ENCODE peak calls at places on chromosome 22, in nine cellular contexts. M, C, U, G, E, F, N, Y and K are unnamed samples.

GRCh38 chr22:48693377-48694135 is 1134.1 kb downstream of the BRD1 start:
- DNase-seq in U (no peak), C (no peak), N (no peak), M (no peak), F (no peak), G (no peak), Y (no peak), E (no peak), K (no peak)

GRCh38 chr22:29044657-29045176 is 16.9 kb downstream of the C22orf31 start:
- DNase-seq in Y (no peak), C (no peak), G (no peak), E (no peak), U (no peak), M (peak; percentile 19), F (peak; percentile 84), N (peak; percentile 70), K (no peak)

GRCh38 chr22:30809086-30809485 is 114.4 kb downstream of the OSBP2 start:
- DNase-seq in C (no peak), E (no peak), U (no peak), M (no peak), Y (no peak), N (no peak), F (peak; percentile 45), G (no peak), K (no peak)

GRCh38 chr22:48367731-48368130 is 1459.9 kb downstream of the BRD1 start:
- DNase-seq in E (no peak), G (no peak), U (no peak), M (no peak), N (no peak), F (no peak), Y (peak; percentile 66), C (no peak), K (no peak)

GRCh38 chr22:33969052-33969451 is 48.8 kb upstream of the LARGE1 start:
- DNase-seq in M (no peak), F (peak; percentile 8), U (no peak), N (no peak), E (no peak), C (no peak), Y (no peak), G (no peak), K (no peak)

GRCh38 chr22:41347066-41347859 is 34.5 kb upstream of the TEF start:
- DNase-seq in C (no peak), F (no peak), E (no peak), G (no peak), N (no peak), M (peak; percentile 43), U (no peak), Y (no peak), K (no peak)

GRCh38 chr22:25061605-25062377 is 109.3 kb downstream of the KIAA1671 start:
- DNase-seq in C (no peak), G (no peak), F (no peak), N (no peak), E (no peak), U (no peak), Y (no peak), M (no peak), K (no peak)

GRCh38 chr22:27853404-27853803 is 51.8 kb upstream of the MN1 start:
- DNase-seq in Y (no peak), M (no peak), U (no peak), N (peak; percentile 46), G (no peak), E (no peak), C (no peak), F (peak; percentile 49), K (no peak)

GRCh38 chr22:44685384-44686056 is 16.5 kb upstream of the PRR5 start:
- DNase-seq in F (peak; percentile 23), E (peak; percentile 62), N (peak; percentile 43), Y (no peak), M (peak; percentile 48), G (no peak), U (no peak), C (peak; percentile 70), K (no peak)

GRCh38 chr22:24681236-24681635 is 78.2 kb downstream of the GGT1 start:
- DNase-seq in G (no peak), F (peak; percentile 88), E (no peak), C (no peak), N (peak; percentile 88), U (no peak), Y (no peak), M (no peak), K (no peak)

GRCh38 chr22:31271485-31271884 is 20.8 kb downstream of the PIK3IP1 start:
- DNase-seq in C (no peak), F (no peak), G (no peak), M (no peak), U (no peak), E (no peak), N (no peak), Y (no peak), K (no peak)

GRCh38 chr22:24230911-24231656 is 13.8 kb downstream of the GGT5 start:
- DNase-seq in M (peak; percentile 58), N (no peak), E (peak; percentile 65), U (peak; percentile 69), Y (no peak), G (peak; percentile 75), F (peak; percentile 24), C (peak; percentile 74), K (no peak)

GRCh38 chr22:35305525-35306070 is 5.9 kb downstream of the TOM1 start:
- DNase-seq in Y (no peak), N (no peak), C (no peak), G (no peak), F (no peak), U (no peak), M (no peak), E (no peak), K (no peak)

GRCh38 chr22:50530857-50531545 is 1.2 kb upstream of the TYMP start:
- DNase-seq in G (peak; percentile 67), E (peak; percentile 92), N (peak; percentile 86), Y (no peak), F (peak; percentile 85), M (peak; percentile 86), U (peak; percentile 91), C (peak; percentile 91), K (peak; percentile 79)

GRCh38 chr22:45983797-45984196 is 6.8 kb upstream of the WNT7B start:
- DNase-seq in U (no peak), G (no peak), N (no peak), C (no peak), F (no peak), M (no peak), Y (no peak), E (no peak), K (no peak)

GRCh38 chr22:28882878-28883656 is at the start of gene ZNRF3:
- DNase-seq in N (peak; percentile 95), Y (peak; percentile 94), M (peak; percentile 93), F (peak; percentile 95), G (peak; percentile 96), U (peak; percentile 94), C (peak; percentile 95), E (peak; percentile 91), K (peak; percentile 85)

GRCh38 chr22:19460036-19460435 is 12.5 kb upstream of the C22orf39 start:
- DNase-seq in Y (no peak), U (no peak), F (no peak), G (no peak), C (no peak), E (no peak), N (no peak), M (no peak), K (no peak)

GRCh38 chr22:33706100-33706499 is 214.2 kb downstream of the LARGE1 start:
- DNase-seq in Y (no peak), N (no peak), U (no peak), C (no peak), E (no peak), F (no peak), G (no peak), M (no peak), K (no peak)

GRCh38 chr22:44448271-44448780 is 49.7 kb downstream of the RTL6 start:
- DNase-seq in F (peak; percentile 95), Y (no peak), E (no peak), G (no peak), C (peak; percentile 72), U (peak; percentile 83), M (peak; percentile 44), N (peak; percentile 90), K (peak; percentile 49)

GRCh38 chr22:27676545-27677188 is 124.9 kb downstream of the MN1 start:
- DNase-seq in M (no peak), N (no peak), C (no peak), E (no peak), U (no peak), Y (no peak), F (peak; percentile 61), G (no peak), K (no peak)

GRCh38 chr22:38981005-38981658 is 1.0 kb upstream of the APOBEC3B start:
- DNase-seq in F (peak; percentile 9), M (peak; percentile 80), U (no peak), E (no peak), N (peak; percentile 8), G (no peak), Y (no peak), C (no peak), K (no peak)
- TF ChIP-seq CTCF in F (no peak), M (peak; percentile 62), U (no peak), E (peak; percentile 7), N (peak; percentile 11), G (peak; percentile 26), Y (no peak), C (no peak), K (no peak)

DNA sequence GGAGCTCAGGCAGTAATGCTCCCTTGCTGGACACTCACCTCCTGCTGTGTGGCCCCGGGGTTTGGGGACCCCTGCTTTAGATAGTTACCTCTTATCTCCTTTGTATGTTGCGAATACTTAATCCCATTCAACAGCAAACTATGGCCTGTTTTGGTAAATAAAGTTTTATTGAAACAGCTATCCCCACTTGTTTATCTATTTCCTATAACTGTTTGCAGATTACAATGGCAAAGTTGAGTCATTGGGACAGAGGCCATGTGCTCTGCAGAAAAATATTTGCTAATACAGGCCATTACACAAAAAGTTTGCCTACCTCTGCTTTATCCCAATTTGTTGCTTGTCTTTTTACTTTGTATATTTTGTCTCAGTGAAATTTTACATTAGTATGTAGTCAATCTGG is 68.4 kb downstream of the CACNA1I start:
- DNase-seq in Y (no peak), F (peak; percentile 15), M (no peak), N (no peak), U (no peak), G (no peak), E (no peak), C (no peak), K (no peak)
- TF ChIP-seq CTCF in Y (no peak), F (no peak), M (no peak), N (no peak), U (no peak), G (no peak), E (no peak), C (no peak), K (no peak)

DNA sequence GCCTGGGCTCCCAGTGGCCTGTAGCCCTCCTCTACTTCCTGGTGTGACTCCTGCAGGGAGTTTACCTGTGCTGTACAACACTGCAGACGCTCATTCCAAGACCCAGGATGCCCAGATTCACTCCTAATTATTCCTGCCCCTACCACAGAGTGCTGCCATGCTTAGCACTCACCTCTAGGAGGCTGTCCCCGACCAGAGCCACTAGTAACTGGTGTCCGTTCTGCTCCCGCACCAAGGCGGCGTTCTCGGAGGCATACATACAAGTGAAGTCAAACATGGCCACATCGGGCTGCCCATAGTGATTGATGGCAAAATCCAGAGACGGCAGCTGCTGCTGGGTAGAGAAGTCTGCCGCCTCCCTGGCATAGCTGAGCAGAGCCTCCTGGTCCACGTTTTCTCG is 122.3 kb upstream of the BID start:
- DNase-seq in F (no peak), M (peak; percentile 59), G (peak; percentile 42), N (peak; percentile 52), Y (no peak), C (peak; percentile 35), E (no peak), U (no peak), K (no peak)
- TF ChIP-seq CTCF in F (peak; percentile 45), M (no peak), G (peak; percentile 56), N (peak; percentile 20), Y (no peak), C (peak; percentile 21), E (no peak), U (no peak), K (no peak)

GRCh38 chr22:37330200-37331033 is 48.1 kb downstream of the CYTH4 start:
- DNase-seq in G (peak; percentile 74), M (peak; percentile 84), E (no peak), U (no peak), F (peak; percentile 92), Y (no peak), N (peak; percentile 79), C (peak; percentile 43), K (no peak)
- TF ChIP-seq CTCF in G (no peak), M (no peak), E (no peak), U (no peak), F (peak; percentile 24), Y (no peak), N (no peak), C (no peak), K (no peak)